ENCODE peak calls at places on chromosomes 12 and 14, in six cellular contexts. V, Y, P, S, L and N are unnamed samples.
A peak's percentile ranks its signal among the peaks of the same experiment; 100 is the strongest.

GRCh38 chr12:92745874-92746553 is 43.2 kb downstream of the PLEKHG7 start:
- DNase-seq in P (no peak), V (no peak), S (no peak), Y (peak; percentile 83), L (peak; percentile 28), N (peak; percentile 66)

GRCh38 chr12:76855266-76855665 is 23.6 kb downstream of the CSRP2 start:
- DNase-seq in P (no peak), Y (no peak), S (no peak), L (no peak), V (no peak), N (no peak)

GRCh38 chr12:67193705-67194104 is 75.5 kb upstream of the CAND1 start:
- DNase-seq in Y (no peak), P (no peak), L (no peak), V (peak; percentile 70), S (peak; percentile 11), N (no peak)

GRCh38 chr14:99309220-99309766 is 37.3 kb upstream of the BCL11B start:
- DNase-seq in P (no peak), V (no peak), Y (no peak), S (no peak), L (no peak), N (no peak)

GRCh38 chr12:112573151-112573550 is 154.4 kb downstream of the PTPN11 start:
- DNase-seq in S (no peak), L (no peak), V (no peak), P (no peak), Y (no peak), N (no peak)

GRCh38 chr12:6200266-6201198 is at the start of gene CD9:
- DNase-seq in Y (peak; percentile 74), S (no peak), L (peak; percentile 75), P (peak; percentile 24), V (peak; percentile 67), N (peak; percentile 82)

GRCh38 chr12:13390381-13390856 is 193.9 kb downstream of the EMP1 start:
- DNase-seq in P (no peak), S (no peak), V (no peak), Y (peak; percentile 83), L (peak; percentile 98), N (peak; percentile 91)

GRCh38 chr12:6430124-6430989 is 14.4 kb upstream of the CD27 start:
- DNase-seq in V (no peak), S (peak; percentile 41), Y (peak; percentile 67), L (peak; percentile 87), P (no peak), N (peak; percentile 89)

GRCh38 chr14:21494902-21495762 is 16.0 kb downstream of the METTL3 start:
- DNase-seq in V (no peak), P (no peak), S (no peak), L (no peak), Y (no peak), N (no peak)

GRCh38 chr14:53144244-53144643 is 8.9 kb downstream of the DDHD1 start:
- DNase-seq in P (no peak), V (no peak), L (no peak), S (no peak), Y (no peak), N (no peak)

GRCh38 chr12:10212623-10213131 is at the start of gene GABARAPL1:
- DNase-seq in S (peak; percentile 79), L (peak; percentile 87), V (peak; percentile 80), Y (peak; percentile 89), P (peak; percentile 78), N (peak; percentile 84)

GRCh38 chr12:91704446-91704845 is 441.2 kb downstream of the BTG1 start:
- DNase-seq in Y (no peak), P (no peak), L (no peak), V (no peak), S (no peak), N (no peak)

GRCh38 chr12:100955139-100955538 is 160.6 kb downstream of the ANO4 start:
- DNase-seq in S (no peak), Y (no peak), L (no peak), V (peak; percentile 57), P (no peak), N (no peak)

GRCh38 chr12:118391424-118391823 is 15.1 kb downstream of the SUDS3 start:
- DNase-seq in S (no peak), P (no peak), V (no peak), L (no peak), Y (no peak), N (no peak)

GRCh38 chr14:53701108-53701875 is 255.3 kb downstream of the BMP4 start:
- DNase-seq in P (no peak), S (no peak), V (no peak), Y (no peak), L (no peak), N (no peak)

GRCh38 chr14:72759670-72760069 is 134.2 kb downstream of the DPF3 start:
- DNase-seq in P (no peak), V (no peak), S (no peak), L (no peak), Y (no peak), N (no peak)

GRCh38 chr12:12539411-12539810 is 23.3 kb downstream of the DUSP16 start:
- DNase-seq in V (no peak), L (no peak), S (no peak), Y (no peak), P (no peak), N (no peak)

GRCh38 chr12:4228122-4228580 is 45.4 kb upstream of the CCND2 start:
- DNase-seq in Y (no peak), S (no peak), V (peak; percentile 91), P (peak; percentile 5), L (no peak), N (no peak)

GRCh38 chr12:29155079-29155478 is 6.0 kb downstream of the FAR2 start:
- DNase-seq in Y (no peak), V (no peak), P (no peak), S (peak; percentile 16), L (no peak), N (no peak)

GRCh38 chr12:75781532-75782046 is 250.0 kb downstream of the PHLDA1 start:
- DNase-seq in S (no peak), Y (no peak), L (no peak), P (no peak), V (no peak), N (no peak)

GRCh38 chr12:86122846-86123468 is 133.2 kb downstream of the MGAT4C start:
- DNase-seq in V (no peak), Y (no peak), L (no peak), P (no peak), S (no peak), N (no peak)

GRCh38 chr12:53219956-53220856 is 11.8 kb downstream of the RARG start:
- DNase-seq in V (peak; percentile 80), L (peak; percentile 72), Y (peak; percentile 71), S (peak; percentile 83), P (peak; percentile 82), N (peak; percentile 64)

GRCh38 chr14:55624913-55625312 is 44.9 kb downstream of the KTN1 start:
- DNase-seq in V (no peak), P (no peak), Y (no peak), S (no peak), L (no peak), N (no peak)

GRCh38 chr12:95838125-95838524 is 20.6 kb upstream of the SNRPF start:
- DNase-seq in L (peak; percentile 64), V (no peak), S (no peak), Y (no peak), P (no peak), N (peak; percentile 65)

GRCh38 chr12:47858511-47859266 is 39.0 kb upstream of the HDAC7 start:
- DNase-seq in S (no peak), V (no peak), P (no peak), L (no peak), Y (no peak), N (no peak)

GRCh38 chr12:53170876-53171724 is 9.4 kb upstream of the ZNF740 start:
- DNase-seq in L (peak; percentile 9), S (no peak), P (no peak), Y (no peak), V (no peak), N (no peak)

GRCh38 chr14:65336191-65336591 is 76.3 kb upstream of the FUT8 start:
- DNase-seq in Y (no peak), L (no peak), P (peak; percentile 27), S (no peak), V (no peak), N (no peak)

GRCh38 chr14:92760524-92760805 is 12.0 kb upstream of the LGMN start:
- DNase-seq in P (no peak), L (no peak), Y (no peak), V (no peak), S (no peak), N (peak; percentile 35)

GRCh38 chr12:92191061-92191460 is 45.4 kb upstream of the BTG1 start:
- DNase-seq in P (no peak), S (no peak), V (no peak), Y (no peak), L (no peak), N (no peak)

DNA sequence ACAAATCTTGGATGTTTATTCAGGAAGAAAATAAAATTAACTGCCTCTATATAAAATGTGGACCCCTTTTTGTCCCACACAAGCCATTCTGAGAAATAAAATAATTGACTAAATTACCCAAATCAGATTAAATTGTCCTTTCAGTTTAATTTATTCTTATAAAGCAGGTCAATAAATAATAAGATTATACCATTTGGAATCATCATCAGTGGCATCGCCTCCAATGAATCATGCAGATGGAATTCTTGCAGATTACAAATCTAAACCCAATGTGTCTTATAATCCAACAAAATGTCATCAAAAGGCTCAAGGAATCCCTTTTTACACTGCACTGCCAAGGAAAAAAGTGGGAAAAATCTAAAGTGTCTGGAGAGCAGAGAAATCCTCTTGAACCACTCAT is 138.1 kb upstream of the TSPAN8 start:
- DNase-seq in Y (no peak), S (no peak), V (no peak), L (no peak), P (no peak), N (no peak)
- H3K27ac ChIP-seq in Y (no peak overlapping the region), S (no peak overlapping the region), V (no peak overlapping the region), L (no peak overlapping the region), P (no peak overlapping the region), N (no peak overlapping the region)

DNA sequence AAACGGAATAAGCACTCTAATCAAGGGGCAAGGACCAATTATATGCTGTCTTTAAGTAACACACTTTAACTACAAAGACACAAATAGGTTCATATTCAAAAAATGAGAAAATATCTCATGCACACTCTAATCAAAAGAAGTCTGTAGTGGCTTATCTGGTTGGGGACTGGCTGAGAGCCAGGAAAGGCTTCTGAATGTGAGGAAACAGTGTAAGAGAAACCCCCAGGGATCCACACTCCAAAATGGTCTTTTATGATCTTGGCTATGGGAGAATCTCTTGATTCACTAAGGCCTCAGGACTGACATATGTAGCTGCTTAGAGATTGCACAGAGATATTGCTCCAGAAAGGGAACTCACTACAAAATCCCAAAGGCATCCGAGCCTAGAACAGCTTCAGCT is 10.3 kb downstream of the CTSG start:
- DNase-seq in Y (no peak), V (no peak), P (no peak), L (no peak), S (no peak), N (no peak)
- H3K4me3 ChIP-seq in Y (no peak overlapping the region), V (no peak overlapping the region), P (no peak overlapping the region), L (no peak overlapping the region), S (no peak overlapping the region), N (no peak overlapping the region)

GRCh38 chr12:123354600-123354999 is 10.0 kb downstream of the SBNO1 start:
- DNase-seq in S (no peak), L (no peak), V (no peak), P (no peak), Y (no peak), N (no peak)

GRCh38 chr12:123356159-123356670 is 8.4 kb downstream of the SBNO1 start:
- DNase-seq in Y (no peak), P (no peak), S (no peak), L (peak; percentile 5), V (no peak), N (no peak)

GRCh38 chr12:123351349-123351748 is 13.3 kb downstream of the SBNO1 start:
- DNase-seq in Y (no peak), P (no peak), L (no peak), S (no peak), V (no peak), N (no peak)
- H3K27ac ChIP-seq in Y (no peak overlapping the region), P (no peak overlapping the region), L (no peak overlapping the region), S (no peak overlapping the region), V (peak overlapping the region; percentile 48), N (no peak overlapping the region)

GRCh38 chr12:54378791-54379400 is 5.6 kb downstream of the ZNF385A start:
- DNase-seq in V (peak; percentile 80), S (peak; percentile 33), P (no peak), L (peak; percentile 70), Y (peak; percentile 81), N (no peak)
- H3K4me3 ChIP-seq in V (peak overlapping the region; percentile 60), S (peak overlapping the region; percentile 54), P (no peak overlapping the region), L (peak overlapping the region; percentile 52), Y (peak overlapping the region; percentile 65), N (no peak overlapping the region)